ENCODE peak calls at places on chromosomes 16 and 17, in five cellular contexts. E is fibroblast of pulmonary artery, F is A549, C is GM12878, L is transverse colon. B is an unnamed sample.
A peak's percentile ranks its signal among the peaks of the same experiment; 100 is the strongest.

GRCh38 chr16:56347670-56348069 is 77.7 kb downstream of the AMFR start:
- DNase-seq in F (no peak), L (no peak), C (no peak), E (no peak), B (no peak)

GRCh38 chr17:59618894-59619312 is 792 bp upstream of the CLTC start:
- DNase-seq in E (no peak), C (no peak), F (peak; percentile 87), L (no peak), B (no peak)

GRCh38 chr16:54812229-54812628 is 118.4 kb upstream of the IRX5 start:
- DNase-seq in F (no peak), E (peak; percentile 16), L (no peak), C (no peak), B (peak; percentile 21)

GRCh38 chr16:3971261-3971660 is 90.7 kb upstream of the CREBBP start:
- DNase-seq in L (no peak), F (no peak), E (peak; percentile 80), C (peak; percentile 1), B (peak; percentile 84)

GRCh38 chr17:17781591-17782424 is 55.0 kb downstream of the SREBF1 start:
- DNase-seq in L (peak; percentile 65), F (peak; percentile 43), E (peak; percentile 45), C (no peak), B (peak; percentile 48)

GRCh38 chr17:50534222-50534978 is 1.9 kb downstream of the EPN3 start:
- DNase-seq in C (no peak), E (peak; percentile 13), L (peak; percentile 80), F (peak; percentile 81), B (peak; percentile 17)

GRCh38 chr17:57357830-57358426 is 101.6 kb downstream of the MSI2 start:
- DNase-seq in L (peak; percentile 33), E (no peak), C (peak; percentile 87), F (no peak), B (no peak)

GRCh38 chr16:55492756-55493380 is 13.9 kb downstream of the MMP2 start:
- DNase-seq in L (no peak), C (no peak), E (no peak), F (no peak), B (no peak)

GRCh38 chr16:79089735-79090284 is 510.7 kb downstream of the MAF start:
- DNase-seq in E (no peak), L (peak; percentile 35), F (no peak), C (peak; percentile 9), B (peak; percentile 15)

GRCh38 chr17:34354637-34355036 is 1.6 kb upstream of the CCL13 start:
- DNase-seq in C (no peak), E (peak; percentile 28), F (no peak), L (no peak), B (peak; percentile 65)

GRCh38 chr17:49631496-49631895 is 46.4 kb downstream of the SPOP start:
- DNase-seq in C (no peak), E (no peak), L (no peak), F (no peak), B (no peak)

GRCh38 chr16:87436225-87437172 is 44.4 kb downstream of the MAP1LC3B start:
- DNase-seq in L (no peak), E (peak; percentile 63), C (no peak), F (no peak), B (peak; percentile 83)

GRCh38 chr17:1422907-1423306 is 22.9 kb upstream of the YWHAE start:
- DNase-seq in F (peak; percentile 71), C (no peak), E (peak; percentile 96), L (no peak), B (peak; percentile 98)

GRCh38 chr17:44921122-44921882 is 6.0 kb upstream of the GFAP start:
- DNase-seq in L (no peak), C (no peak), F (no peak), E (no peak), B (peak; percentile 20)

GRCh38 chr16:57630402-57630787 is 2.0 kb downstream of the ADGRG1 start:
- DNase-seq in E (no peak), F (no peak), L (no peak), C (no peak), B (no peak)

GRCh38 chr16:57628008-57628781 is at the start of gene ADGRG1:
- DNase-seq in F (peak; percentile 95), E (peak; percentile 97), L (no peak), C (no peak), B (peak; percentile 94)

GRCh38 chr16:57629516-57630401 is 1.3 kb downstream of the ADGRG1 start:
- DNase-seq in F (no peak), C (no peak), E (no peak), L (no peak), B (no peak)

GRCh38 chr16:57627184-57627871 is 1.1 kb upstream of the ADGRG1 start:
- DNase-seq in L (no peak), F (peak; percentile 64), C (no peak), E (peak; percentile 75), B (peak; percentile 75)

DNA sequence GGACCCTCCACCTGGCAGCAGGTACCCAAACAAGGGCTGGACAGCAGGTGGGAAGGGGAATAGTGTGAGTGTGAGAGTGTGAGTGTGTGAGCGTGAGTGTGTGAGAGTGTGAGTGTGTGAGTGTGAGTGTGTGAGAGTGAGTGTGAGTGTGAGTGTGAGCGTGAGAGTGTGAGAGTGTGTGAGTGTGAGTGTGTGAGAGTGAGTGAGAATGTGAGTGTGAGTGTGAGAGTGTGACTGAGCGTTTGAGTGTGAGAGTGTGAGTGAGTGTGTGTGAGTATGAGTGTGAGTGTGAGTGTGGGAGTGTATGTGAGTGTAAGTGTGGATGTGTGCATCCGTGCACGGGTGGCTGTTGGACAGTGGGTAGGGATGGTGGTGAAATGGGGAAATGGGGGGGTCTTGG is 352 bp downstream of the ADGRG1 start:
- DNase-seq in F (no peak), E (no peak), C (no peak), L (no peak), B (no peak)
- H3K4me3 ChIP-seq in F (peak overlapping the region; percentile 44), E (peak overlapping the region; percentile 43), C (no peak overlapping the region), L (no peak overlapping the region), B (peak overlapping the region; percentile 9)

DNA sequence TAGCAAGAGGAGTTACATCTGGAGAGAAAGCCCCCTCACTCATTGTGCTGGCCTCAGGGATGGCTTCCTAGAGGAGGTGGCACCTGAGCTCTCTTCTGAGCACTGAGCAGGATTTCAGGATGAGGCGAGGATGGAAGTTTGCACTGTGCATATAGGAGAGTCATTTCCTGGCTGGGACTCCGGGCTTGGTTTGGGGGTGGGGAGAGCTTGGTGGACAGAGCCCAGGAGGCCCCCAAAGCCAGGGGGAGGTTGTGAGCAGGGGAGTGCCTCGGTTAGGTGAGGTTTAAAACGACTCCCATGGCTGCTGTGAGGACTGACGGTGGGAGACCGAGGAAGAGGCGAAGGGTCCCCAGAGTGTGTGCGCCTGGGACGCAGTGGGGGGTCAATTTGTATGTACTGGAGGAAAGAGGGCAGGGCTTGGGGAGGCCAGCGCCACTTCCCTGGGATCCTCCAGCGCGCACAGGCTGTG is 1.2 kb downstream of the CAMKK1 start:
- DNase-seq in L (no peak), C (no peak), F (no peak), E (no peak), B (peak; percentile 23)
- TF ChIP-seq CTCF in L (no peak), C (no peak), F (no peak), E (no peak), B (no peak)

GRCh38 chr17:75853410-75853809 is 1.7 kb downstream of the WBP2 start:
- DNase-seq in L (no peak), F (no peak), E (peak; percentile 59), C (no peak), B (peak; percentile 63)
- H3K4me3 ChIP-seq in L (no peak overlapping the region), F (no peak overlapping the region), E (no peak overlapping the region), C (no peak overlapping the region), B (no peak overlapping the region)

GRCh38 chr16:71246309-71246708 is 15.8 kb upstream of the HYDIN start:
- DNase-seq in L (no peak), E (no peak), C (no peak), F (no peak), B (no peak)

GRCh38 chr16:71250461-71251232 is 20.1 kb upstream of the HYDIN start:
- DNase-seq in L (no peak), F (no peak), E (peak; percentile 26), C (no peak), B (peak; percentile 5)

GRCh38 chr16:71247478-71247877 is 17.0 kb upstream of the HYDIN start:
- DNase-seq in L (no peak), E (no peak), F (no peak), C (no peak), B (no peak)

GRCh38 chr16:71254832-71255560 is 24.5 kb upstream of the HYDIN start:
- DNase-seq in E (no peak), C (no peak), L (no peak), F (no peak), B (no peak)

GRCh38 chr16:71249399-71249798 is 18.9 kb upstream of the HYDIN start:
- DNase-seq in E (no peak), C (no peak), F (no peak), L (no peak), B (no peak)
- TF ChIP-seq CTCF in E (no peak), C (no peak), F (no peak), L (no peak), B (no peak)

DNA sequence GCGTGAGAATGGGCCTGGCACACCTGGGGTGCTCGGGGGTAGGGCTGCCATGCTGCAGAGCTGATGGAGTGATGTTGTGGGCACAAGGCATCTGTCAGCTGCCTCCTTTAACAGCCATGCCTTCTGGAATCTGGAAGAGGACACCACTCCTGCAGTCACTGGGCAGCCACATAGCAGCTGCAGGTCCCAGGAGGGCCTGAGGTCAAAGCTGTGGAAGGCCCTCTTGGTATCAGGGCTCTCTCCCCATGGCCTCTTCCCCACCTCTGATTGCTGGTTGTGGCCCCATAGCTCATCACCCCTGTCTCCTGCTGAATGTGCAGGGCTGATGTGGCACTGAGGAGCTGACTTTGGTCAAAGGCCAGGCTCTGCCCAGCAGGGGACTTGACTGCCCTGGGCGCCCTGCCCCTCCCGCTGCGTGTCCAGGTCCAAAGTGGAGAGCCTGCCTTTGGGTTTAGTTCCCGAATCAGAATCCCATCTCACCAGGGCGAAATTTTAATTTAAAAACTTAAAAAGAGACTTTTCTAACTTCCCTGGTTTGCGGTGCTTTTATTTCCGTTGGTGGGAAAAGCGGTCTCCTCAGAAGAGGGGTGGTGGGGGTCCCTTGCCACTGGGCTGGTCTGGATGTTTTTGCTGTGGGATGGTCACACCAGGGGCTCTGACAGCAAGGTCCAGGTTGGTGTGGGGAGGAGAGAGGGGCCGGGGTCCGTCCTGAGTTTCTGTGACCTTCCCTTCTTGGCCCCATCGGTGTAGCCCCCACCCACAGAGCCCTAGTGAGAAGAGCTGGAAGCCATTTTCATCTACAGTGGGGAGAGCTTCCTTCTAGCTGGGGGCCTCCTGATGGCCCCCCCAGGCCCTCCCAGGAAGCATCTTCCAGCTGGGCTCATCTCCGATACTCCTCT is 5.9 kb downstream of the UBALD2 start:
- DNase-seq in E (no peak), F (no peak), C (no peak), L (no peak), B (no peak)
- H3K4me3 ChIP-seq in E (no peak overlapping the region), F (no peak overlapping the region), C (peak overlapping the region; percentile 85), L (peak overlapping the region; percentile 31), B (no peak overlapping the region)